ENCODE peak calls at places on chromosome 17, in four cellular contexts. J is right atrium auricular region, R is neural progenitor cell, M is fibroblast of lung. X is an unnamed sample.

GRCh38 chr17:68840073-68840472 is 115.1 kb downstream of the ABCA8 start:
- DNase-seq in M (peak), R (no peak), J (no peak), X (no peak)

GRCh38 chr17:41168121-41168520 is at the start of gene KRTAP4-3:
- DNase-seq in M (no peak), J (no peak), R (no peak), X (no peak)

GRCh38 chr17:42340691-42341127 is 47.5 kb downstream of the STAT3 start:
- DNase-seq in J (no peak), R (no peak), M (no peak), X (no peak)

GRCh38 chr17:63740464-63741181 is 976 bp downstream of the STRADA start:
- DNase-seq in J (no peak), M (no peak), R (no peak), X (peak)

GRCh38 chr17:41404024-41404651 is 6.7 kb upstream of the KRT31 start:
- DNase-seq in R (no peak), J (no peak), M (peak), X (peak)

GRCh38 chr17:18161226-18162094 is 22.2 kb upstream of the ALKBH5 start:
- DNase-seq in M (no peak), J (no peak), R (no peak), X (peak)

GRCh38 chr17:39094607-39095308 is 56.7 kb downstream of the PLXDC1 start:
- DNase-seq in J (no peak), M (no peak), R (no peak), X (no peak)

GRCh38 chr17:38619451-38619795 is 13.7 kb upstream of the SRCIN1 start:
- DNase-seq in J (no peak), M (no peak), R (no peak), X (no peak)

GRCh38 chr17:21089145-21089544 is 37.6 kb upstream of the DHRS7B start:
- DNase-seq in M (no peak), R (no peak), J (no peak), X (no peak)

GRCh38 chr17:59828478-59828760 is 64.3 kb downstream of the TUBD1 start:
- DNase-seq in J (no peak), R (no peak), M (no peak), X (no peak)

GRCh38 chr17:8176197-8176940 is at the start of gene TMEM107:
- DNase-seq in M (peak), R (peak), J (peak), X (peak)

GRCh38 chr17:76382803-76383644 is 1.4 kb upstream of the SPHK1 start:
- DNase-seq in R (peak), J (no peak), M (peak), X (peak)

GRCh38 chr17:50064253-50064991 is 8.5 kb downstream of the ITGA3 start:
- DNase-seq in M (peak), R (no peak), J (peak), X (peak)

DNA sequence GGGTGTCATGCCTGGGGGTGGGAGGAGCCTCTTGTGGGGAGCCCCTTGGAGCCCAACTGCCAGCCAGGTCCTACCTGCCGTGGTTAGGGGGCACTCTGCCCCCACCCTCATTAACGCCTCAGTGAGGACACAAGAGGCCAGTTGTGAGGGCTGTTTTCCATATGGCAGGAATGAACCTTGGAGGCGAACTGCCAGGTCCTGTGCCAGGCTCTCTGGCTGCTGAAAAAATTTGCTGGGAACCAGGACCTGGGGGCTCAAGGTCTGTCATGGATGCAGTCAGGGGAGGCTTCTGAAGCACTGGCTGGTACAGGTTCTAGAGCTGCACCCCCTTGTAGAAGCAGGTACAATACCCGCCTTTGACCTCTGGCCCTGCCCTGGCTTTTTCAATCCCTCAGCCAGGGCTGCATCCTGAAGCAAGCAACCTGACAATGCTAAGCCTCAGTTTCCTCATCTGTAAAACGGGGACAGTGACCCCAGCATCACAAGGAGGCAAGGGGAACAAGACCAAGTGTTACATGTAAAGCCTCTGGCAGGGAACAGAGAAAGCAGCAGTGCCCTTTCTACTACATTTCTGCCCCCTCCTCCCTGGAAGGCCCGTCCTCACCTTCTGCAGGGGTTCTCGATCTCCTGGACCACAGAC is 27.9 kb downstream of the LRRC75A start:
- DNase-seq in J (no peak), M (no peak), R (no peak), X (no peak)
- TF ChIP-seq CTCF in J (no peak), M (no peak), R (no peak), X (no peak)

GRCh38 chr17:46193246-46193625 is at the start of gene KANSL1:
- DNase-seq in R (peak), M (peak), J (peak), X (peak)

GRCh38 chr17:46193626-46194392 is 580 bp upstream of the KANSL1 start:
- DNase-seq in R (peak), M (peak), J (peak), X (peak)

GRCh38 chr17:46195939-46196338 is 2.7 kb upstream of the KANSL1 start:
- DNase-seq in M (no peak), R (no peak), J (no peak), X (no peak)

GRCh38 chr17:46195217-46195855 is 2.1 kb upstream of the KANSL1 start:
- DNase-seq in M (no peak), J (no peak), R (no peak), X (no peak)

DNA sequence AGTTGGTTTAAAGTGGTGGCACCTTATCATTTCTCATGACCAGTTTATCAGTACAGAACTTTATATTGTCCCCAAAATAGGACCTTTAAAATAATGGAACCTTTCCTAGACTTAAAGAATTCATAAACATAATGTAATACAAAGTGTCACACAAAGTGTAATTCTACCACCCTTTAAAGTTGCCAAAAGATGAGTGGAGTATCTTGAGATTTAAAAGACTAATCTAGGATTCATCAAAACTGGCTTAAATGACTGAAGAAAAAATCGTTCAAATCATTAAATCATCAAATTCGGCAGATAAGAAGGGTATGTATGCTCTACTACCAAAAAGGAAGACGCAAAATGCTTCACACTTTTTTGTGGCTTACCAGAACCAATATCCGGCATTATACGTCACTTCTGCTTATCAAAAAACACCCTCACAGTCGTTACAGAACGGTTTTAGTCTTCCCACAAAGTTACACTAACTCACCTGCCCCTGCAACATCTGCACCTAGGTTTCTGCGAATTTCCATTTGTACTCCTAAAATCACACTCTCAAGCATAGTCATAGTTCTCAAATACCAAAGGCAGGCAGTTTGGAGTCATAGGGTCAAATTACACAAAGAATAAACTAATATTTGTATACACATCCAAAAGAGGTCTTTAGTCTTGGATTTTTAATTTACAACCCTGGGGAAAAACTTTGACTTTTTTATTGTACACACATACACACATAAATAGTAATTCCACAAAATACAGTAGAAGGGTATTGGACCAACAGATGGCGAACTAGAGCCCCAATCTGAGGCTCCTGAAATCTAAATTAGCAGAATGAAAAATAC is 1.4 kb upstream of the KANSL1 start:
- DNase-seq in M (peak), R (peak), J (no peak), X (peak)
- TF ChIP-seq CTCF in M (peak), R (peak), J (peak), X (peak)

GRCh38 chr17:29250666-29251065 is 4.0 kb downstream of the CRYBA1 start:
- DNase-seq in R (no peak), M (no peak), J (no peak), X (peak)

GRCh38 chr17:29256116-29256515 is 9.5 kb downstream of the CRYBA1 start:
- DNase-seq in M (no peak), J (no peak), R (no peak), X (no peak)

GRCh38 chr17:29251969-29252866 is 5.6 kb downstream of the CRYBA1 start:
- DNase-seq in R (peak), J (no peak), M (peak), X (peak)

GRCh38 chr17:29251184-29251583 is 4.5 kb downstream of the CRYBA1 start:
- DNase-seq in J (no peak), M (no peak), R (no peak), X (no peak)

GRCh38 chr17:29253037-29253436 is 6.4 kb downstream of the CRYBA1 start:
- DNase-seq in M (no peak), J (no peak), R (no peak), X (no peak)
- TF ChIP-seq CTCF in M (no peak), J (no peak), R (no peak), X (no peak)

GRCh38 chr17:35116845-35117244 is 2.8 kb downstream of the RAD51D start:
- DNase-seq in R (peak), J (no peak), M (no peak), X (no peak)

GRCh38 chr17:35121315-35121714 is at the start of gene FNDC8:
- DNase-seq in M (no peak), J (no peak), R (no peak), X (no peak)

GRCh38 chr17:35119370-35120185 is at the start of gene RAD51D:
- DNase-seq in R (peak), J (no peak), M (peak), X (peak)

DNA sequence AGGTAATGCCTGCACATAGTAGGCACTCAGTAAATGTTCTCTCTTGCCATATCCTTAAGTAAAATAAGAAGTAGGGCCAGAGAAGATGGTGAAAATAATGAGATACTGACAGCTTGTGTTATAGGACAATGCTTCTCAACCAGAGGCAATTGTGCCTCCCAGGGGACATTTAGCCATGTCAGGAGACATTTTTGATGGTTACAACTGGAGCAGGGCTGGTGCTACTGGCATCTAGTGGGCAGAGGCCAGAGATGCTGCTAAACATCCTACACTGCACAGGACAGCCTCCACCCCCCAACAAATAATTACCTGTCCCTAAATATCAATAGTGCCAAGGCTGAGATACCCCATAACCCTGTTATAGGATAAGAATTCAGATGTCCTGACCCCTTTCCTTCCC is 1.7 kb downstream of the RAD51D start:
- DNase-seq in R (no peak), J (no peak), M (peak), X (peak)
- TF ChIP-seq CTCF in R (peak), J (no peak), M (no peak), X (peak)